ENCODE peak calls at places on chromosomes 11 and 22, in six cellular contexts. One of them, this sample, is unnamed.
A peak's percentile ranks its signal among the peaks of the same experiment; 100 is the strongest.

GRCh38 chr11:119903389-119903788 is 174.4 kb upstream of the NECTIN1 start:
- DNase-seq in adrenal gland: no peak
- DNase-seq in BJ: no peak
- DNase-seq in epithelial cell of esophagus: no peak
- DNase-seq in right lobe of liver: no peak
- DNase-seq in heart right ventricle: no peak
- DNase-seq in this sample: no peak

GRCh38 chr11:69983897-69984438 is 94.1 kb upstream of the ANO1 start:
- DNase-seq in adrenal gland: no peak
- DNase-seq in BJ: no peak
- DNase-seq in epithelial cell of esophagus: no peak
- DNase-seq in right lobe of liver: no peak
- DNase-seq in heart right ventricle: no peak
- DNase-seq in this sample: no peak

GRCh38 chr11:114377612-114378267 is 22.6 kb downstream of the C11orf71 start:
- DNase-seq in adrenal gland: no peak
- DNase-seq in BJ: peak; percentile 95
- DNase-seq in epithelial cell of esophagus: no peak
- DNase-seq in right lobe of liver: no peak
- DNase-seq in heart right ventricle: no peak
- DNase-seq in this sample: peak; percentile 87

GRCh38 chr11:40417627-40418026 is 1041.8 kb downstream of the LRRC4C start:
- DNase-seq in adrenal gland: no peak
- DNase-seq in BJ: no peak
- DNase-seq in epithelial cell of esophagus: no peak
- DNase-seq in right lobe of liver: no peak
- DNase-seq in heart right ventricle: no peak
- DNase-seq in this sample: no peak

GRCh38 chr22:35612903-35613302 is 4.2 kb downstream of the MB start:
- DNase-seq in adrenal gland: no peak
- DNase-seq in BJ: no peak
- DNase-seq in epithelial cell of esophagus: no peak
- DNase-seq in right lobe of liver: no peak
- DNase-seq in heart right ventricle: peak; percentile 47
- DNase-seq in this sample: no peak

GRCh38 chr11:1523779-1524178 is 37.2 kb upstream of the MOB2 start:
- DNase-seq in adrenal gland: no peak
- DNase-seq in BJ: no peak
- DNase-seq in epithelial cell of esophagus: no peak
- DNase-seq in right lobe of liver: no peak
- DNase-seq in heart right ventricle: no peak
- DNase-seq in this sample: no peak

GRCh38 chr22:42326301-42326700 is 55.8 kb upstream of the TCF20 start:
- DNase-seq in adrenal gland: no peak
- DNase-seq in BJ: no peak
- DNase-seq in epithelial cell of esophagus: no peak
- DNase-seq in right lobe of liver: no peak
- DNase-seq in heart right ventricle: no peak
- DNase-seq in this sample: no peak

GRCh38 chr22:43750751-43751150 is 61.4 kb downstream of the EFCAB6 start:
- DNase-seq in adrenal gland: no peak
- DNase-seq in BJ: no peak
- DNase-seq in epithelial cell of esophagus: peak; percentile 8
- DNase-seq in right lobe of liver: no peak
- DNase-seq in heart right ventricle: no peak
- DNase-seq in this sample: no peak

DNA sequence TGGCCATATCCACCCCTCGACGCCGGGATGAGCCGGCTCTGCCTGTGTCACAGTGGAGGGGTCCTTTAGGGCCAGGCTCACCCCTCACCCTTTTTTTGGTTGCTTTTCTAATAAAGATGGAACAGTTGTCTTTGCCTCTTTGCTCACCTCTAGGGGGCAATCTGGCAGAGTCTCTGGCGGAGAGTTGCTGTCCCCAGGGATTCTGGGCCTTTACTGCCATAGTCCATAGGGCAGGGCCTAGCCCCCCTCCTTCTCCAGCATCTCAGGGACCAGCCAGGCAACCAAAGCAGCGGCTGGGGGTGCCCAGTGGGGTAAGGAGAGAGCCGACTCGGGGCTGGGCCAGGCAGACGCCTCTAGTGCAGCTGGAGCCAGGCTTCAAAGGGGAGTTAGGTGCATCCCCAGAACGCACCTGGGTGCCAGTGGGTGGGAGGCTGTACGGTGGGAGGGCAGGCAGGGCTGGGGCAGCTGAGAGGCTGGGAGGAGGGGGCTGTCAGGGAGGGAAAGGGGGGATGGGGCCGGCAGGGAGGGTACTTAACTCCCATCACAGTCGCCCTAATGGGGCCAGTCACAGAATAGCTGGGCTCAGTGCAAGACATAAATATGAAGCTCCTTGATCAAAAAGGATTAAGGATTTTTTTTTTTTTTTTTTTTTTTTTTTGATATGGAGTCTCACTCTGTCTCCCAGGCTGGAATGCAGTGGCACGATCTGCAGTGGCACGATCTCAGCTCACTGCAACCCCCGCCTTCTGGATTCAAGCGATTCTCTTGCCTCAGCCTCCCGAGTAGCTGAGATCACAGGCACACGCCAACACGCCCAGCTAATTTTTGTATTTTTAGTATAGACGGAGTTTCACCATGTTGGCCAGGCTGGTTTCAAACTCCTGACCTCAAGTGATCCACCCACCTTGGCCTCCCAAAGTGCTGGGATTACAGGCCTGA is 2.5 kb upstream of the SUSD2 start:
- DNase-seq in adrenal gland: no peak
- DNase-seq in BJ: no peak
- DNase-seq in epithelial cell of esophagus: no peak
- DNase-seq in right lobe of liver: no peak
- DNase-seq in heart right ventricle: no peak
- DNase-seq in this sample: no peak
- TF ChIP-seq CTCF in adrenal gland: peak; percentile 12
- TF ChIP-seq CTCF in BJ: peak; percentile 33
- TF ChIP-seq CTCF in epithelial cell of esophagus: peak; percentile 39
- TF ChIP-seq CTCF in right lobe of liver: peak; percentile 15
- TF ChIP-seq CTCF in heart right ventricle: no peak
- TF ChIP-seq CTCF in this sample: peak; percentile 27

GRCh38 chr11:72113170-72113808 is 794 bp upstream of the ANAPC15 start:
- DNase-seq in adrenal gland: no peak
- DNase-seq in BJ: peak; percentile 61
- DNase-seq in epithelial cell of esophagus: peak; percentile 85
- DNase-seq in right lobe of liver: no peak
- DNase-seq in heart right ventricle: no peak
- DNase-seq in this sample: no peak
- H3K4me3 ChIP-seq in adrenal gland: no peak overlapping the region
- H3K4me3 ChIP-seq in BJ: no peak overlapping the region
- H3K4me3 ChIP-seq in epithelial cell of esophagus: peak overlapping the region; percentile 88
- H3K4me3 ChIP-seq in right lobe of liver: peak overlapping the region; percentile 73
- H3K4me3 ChIP-seq in heart right ventricle: peak overlapping the region; percentile 68
- H3K4me3 ChIP-seq in this sample: no peak overlapping the region

DNA sequence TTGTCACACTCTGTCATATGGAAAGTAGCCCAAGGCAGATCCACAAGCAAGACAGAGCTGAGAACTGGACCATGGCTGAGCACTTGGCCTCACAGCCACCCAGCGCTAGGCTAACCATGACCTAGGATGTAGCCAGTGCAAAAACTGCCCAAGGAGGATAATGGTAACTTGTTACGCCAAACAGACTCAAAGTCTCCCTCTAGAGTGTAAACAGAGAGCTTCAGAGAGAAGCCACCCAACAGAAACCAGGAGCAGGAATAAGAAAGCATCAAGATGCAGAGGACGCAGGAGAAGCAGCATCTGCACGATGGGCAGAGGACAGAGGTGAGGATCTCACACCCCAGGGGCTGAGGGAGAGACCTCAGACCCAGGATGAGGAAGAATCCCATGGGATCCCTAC is 97.9 kb downstream of the RCN1 start:
- DNase-seq in adrenal gland: no peak
- DNase-seq in BJ: no peak
- DNase-seq in epithelial cell of esophagus: no peak
- DNase-seq in right lobe of liver: no peak
- DNase-seq in heart right ventricle: no peak
- DNase-seq in this sample: no peak
- TF ChIP-seq CTCF in adrenal gland: no peak
- TF ChIP-seq CTCF in BJ: no peak
- TF ChIP-seq CTCF in epithelial cell of esophagus: no peak
- TF ChIP-seq CTCF in right lobe of liver: no peak
- TF ChIP-seq CTCF in heart right ventricle: no peak
- TF ChIP-seq CTCF in this sample: no peak

DNA sequence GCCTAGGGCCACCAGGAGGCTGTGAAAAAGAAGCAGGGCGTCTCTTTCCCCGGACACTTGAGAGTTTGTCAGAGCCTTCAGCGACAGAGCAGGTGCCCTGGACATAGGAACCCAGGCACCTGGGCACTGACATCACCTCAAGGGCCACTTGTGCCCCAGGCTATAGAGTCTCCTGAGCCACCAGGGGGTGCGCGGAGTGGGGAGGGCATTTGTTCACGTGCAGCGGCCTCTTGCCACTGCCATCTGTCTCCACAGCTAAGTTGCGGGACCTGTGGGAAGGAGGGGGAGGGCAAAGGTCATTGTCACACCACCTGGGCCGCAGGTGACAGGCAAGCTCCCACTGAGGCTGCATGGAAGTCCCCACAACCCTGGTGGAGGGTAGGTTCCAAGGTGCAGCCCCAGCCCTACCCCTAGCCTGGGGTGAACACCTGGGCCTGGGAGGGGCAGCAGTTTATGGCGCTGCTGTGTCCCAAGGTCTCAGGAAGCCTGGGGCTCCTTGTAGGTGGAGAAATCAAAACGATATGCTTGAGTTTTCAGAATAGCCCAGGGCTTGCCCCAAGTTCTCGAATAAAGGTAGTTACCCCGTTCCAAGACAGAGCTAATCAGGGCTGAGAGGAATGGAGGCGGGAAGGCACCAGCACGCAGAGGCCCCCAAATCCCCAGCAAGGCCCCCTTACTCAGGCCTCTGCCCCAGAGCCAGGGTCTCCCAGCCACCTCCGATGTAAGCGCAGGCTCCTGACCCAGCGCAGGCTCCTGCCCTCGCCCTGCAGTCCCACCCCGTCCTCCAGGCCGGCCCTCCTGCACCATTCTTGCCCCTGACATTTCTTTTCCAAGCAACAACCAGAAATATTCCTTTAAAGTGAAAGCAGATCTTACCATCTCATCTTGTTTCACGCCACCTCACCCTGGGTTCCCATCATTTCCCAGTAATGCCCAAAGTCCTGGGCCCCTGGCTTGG is 79.3 kb downstream of the PIWIL3 start:
- DNase-seq in adrenal gland: no peak
- DNase-seq in BJ: no peak
- DNase-seq in epithelial cell of esophagus: no peak
- DNase-seq in right lobe of liver: no peak
- DNase-seq in heart right ventricle: no peak
- DNase-seq in this sample: no peak
- H3K4me3 ChIP-seq in adrenal gland: no peak overlapping the region
- H3K4me3 ChIP-seq in BJ: no peak overlapping the region
- H3K4me3 ChIP-seq in epithelial cell of esophagus: no peak overlapping the region
- H3K4me3 ChIP-seq in right lobe of liver: no peak overlapping the region
- H3K4me3 ChIP-seq in heart right ventricle: no peak overlapping the region
- H3K4me3 ChIP-seq in this sample: no peak overlapping the region

GRCh38 chr22:45263790-45264269 is 20.9 kb upstream of the UPK3A start:
- DNase-seq in adrenal gland: peak; percentile 93
- DNase-seq in BJ: no peak
- DNase-seq in epithelial cell of esophagus: peak; percentile 86
- DNase-seq in right lobe of liver: peak; percentile 89
- DNase-seq in heart right ventricle: peak; percentile 71
- DNase-seq in this sample: no peak
- TF ChIP-seq CTCF in adrenal gland: peak; percentile 87
- TF ChIP-seq CTCF in BJ: peak; percentile 93
- TF ChIP-seq CTCF in epithelial cell of esophagus: peak; percentile 52
- TF ChIP-seq CTCF in right lobe of liver: peak; percentile 86
- TF ChIP-seq CTCF in heart right ventricle: peak; percentile 49
- TF ChIP-seq CTCF in this sample: peak; percentile 78

GRCh38 chr22:22897036-22897435 is 9.4 kb downstream of the IGLL5 start:
- DNase-seq in adrenal gland: no peak
- DNase-seq in BJ: no peak
- DNase-seq in epithelial cell of esophagus: no peak
- DNase-seq in right lobe of liver: no peak
- DNase-seq in heart right ventricle: no peak
- DNase-seq in this sample: no peak

GRCh38 chr22:22897947-22898346 is 10.3 kb downstream of the IGLL5 start:
- DNase-seq in adrenal gland: no peak
- DNase-seq in BJ: no peak
- DNase-seq in epithelial cell of esophagus: no peak
- DNase-seq in right lobe of liver: no peak
- DNase-seq in heart right ventricle: no peak
- DNase-seq in this sample: no peak

GRCh38 chr22:22903355-22903777 is 15.8 kb downstream of the IGLL5 start:
- DNase-seq in adrenal gland: no peak
- DNase-seq in BJ: no peak
- DNase-seq in epithelial cell of esophagus: no peak
- DNase-seq in right lobe of liver: no peak
- DNase-seq in heart right ventricle: no peak
- DNase-seq in this sample: no peak

GRCh38 chr22:22902247-22902962 is 14.8 kb downstream of the IGLL5 start:
- DNase-seq in adrenal gland: peak; percentile 21
- DNase-seq in BJ: no peak
- DNase-seq in epithelial cell of esophagus: no peak
- DNase-seq in right lobe of liver: no peak
- DNase-seq in heart right ventricle: no peak
- DNase-seq in this sample: no peak

DNA sequence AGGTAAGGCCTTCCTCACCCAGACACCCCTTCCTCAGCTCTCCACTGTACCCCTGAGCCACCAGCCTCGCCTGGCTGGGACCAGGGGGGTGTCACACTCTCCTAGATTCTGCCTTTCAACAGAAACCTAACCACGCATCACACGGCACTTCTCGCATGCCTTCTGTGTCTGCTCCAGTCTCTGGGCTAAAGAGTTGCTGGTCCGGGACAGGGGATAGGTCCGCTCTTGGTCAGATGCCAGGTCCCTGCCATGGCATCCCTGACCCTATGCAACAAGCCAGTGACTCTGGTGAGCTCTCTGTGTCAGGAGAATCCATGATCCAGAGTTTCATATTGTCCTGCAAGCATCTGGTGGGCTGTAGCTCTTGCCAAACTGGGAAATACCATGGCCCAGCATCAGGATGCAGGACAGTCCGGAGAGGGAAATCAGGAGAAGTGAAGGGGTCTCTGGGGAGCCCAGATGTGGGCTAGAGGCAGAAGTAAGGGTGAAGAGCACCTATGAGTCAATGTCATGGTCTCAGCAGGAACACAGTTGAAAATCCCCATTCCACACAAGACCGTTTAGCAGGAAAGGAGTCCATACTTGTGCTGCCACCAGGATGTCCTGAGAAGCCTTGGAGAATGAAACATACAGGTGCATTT is 14.1 kb downstream of the IGLL5 start:
- DNase-seq in adrenal gland: no peak
- DNase-seq in BJ: no peak
- DNase-seq in epithelial cell of esophagus: no peak
- DNase-seq in right lobe of liver: no peak
- DNase-seq in heart right ventricle: no peak
- DNase-seq in this sample: no peak
- H3K4me3 ChIP-seq in adrenal gland: no peak overlapping the region
- H3K4me3 ChIP-seq in BJ: no peak overlapping the region
- H3K4me3 ChIP-seq in epithelial cell of esophagus: no peak overlapping the region
- H3K4me3 ChIP-seq in right lobe of liver: no peak overlapping the region
- H3K4me3 ChIP-seq in heart right ventricle: no peak overlapping the region
- H3K4me3 ChIP-seq in this sample: no peak overlapping the region